ENCODE peak calls at places on chromosomes 3 and 15, in six cellular contexts. P, I, C, O, L and R are unnamed samples.

GRCh38 chr3:189324538-189325138 is 152.9 kb downstream of the TPRG1 start:
- DNase-seq in P (no peak), I (peak), C (peak), O (peak), L (peak), R (peak)

GRCh38 chr3:128319741-128320141 is 146.9 kb downstream of the DNAJB8 start:
- DNase-seq in P (no peak), I (no peak), C (no peak), O (peak), L (no peak), R (no peak)

GRCh38 chr3:48655586-48655985 is 7.1 kb downstream of the CELSR3 start:
- DNase-seq in P (no peak), I (no peak), C (no peak), O (no peak), L (no peak), R (no peak)

GRCh38 chr15:29636140-29636539 is 186.1 kb downstream of the TJP1 start:
- DNase-seq in P (no peak), I (no peak), C (no peak), O (peak), L (no peak), R (no peak)

GRCh38 chr15:72222433-72222832 is 8.6 kb downstream of the PKM start:
- DNase-seq in P (peak), I (no peak), C (no peak), O (no peak), L (no peak), R (peak)

GRCh38 chr3:46864051-46864881 is 1.0 kb upstream of the MYL3 start:
- DNase-seq in P (peak), I (no peak), C (no peak), O (no peak), L (no peak), R (no peak)

GRCh38 chr3:42780892-42781700 is 8.0 kb upstream of the CCDC13 start:
- DNase-seq in P (no peak), I (peak), C (peak), O (no peak), L (peak), R (peak)

GRCh38 chr15:28260317-28260716 is 61.7 kb downstream of the HERC2 start:
- DNase-seq in P (no peak), I (no peak), C (no peak), O (no peak), L (no peak), R (no peak)

GRCh38 chr3:133643611-133644010 is 18.1 kb downstream of the TOPBP1 start:
- DNase-seq in P (no peak), I (no peak), C (no peak), O (no peak), L (no peak), R (no peak)

GRCh38 chr3:87478716-87479115 is 202.3 kb upstream of the POU1F1 start:
- DNase-seq in P (no peak), I (no peak), C (no peak), O (no peak), L (no peak), R (peak)

GRCh38 chr3:194277547-194278091 is 73.5 kb downstream of the CPN2 start:
- DNase-seq in P (peak), I (no peak), C (no peak), O (peak), L (peak), R (no peak)

GRCh38 chr3:14487821-14488220 is 52.3 kb downstream of the GRIP2 start:
- DNase-seq in P (no peak), I (no peak), C (no peak), O (no peak), L (no peak), R (no peak)

GRCh38 chr3:174441588-174442316 is 417.4 kb upstream of the NAALADL2 start:
- DNase-seq in P (no peak), I (peak), C (no peak), O (no peak), L (peak), R (peak)

GRCh38 chr3:128095222-128095703 is 28.3 kb downstream of the RUVBL1 start:
- DNase-seq in P (peak), I (peak), C (peak), O (peak), L (peak), R (peak)

GRCh38 chr3:30112904-30113484 is 493.4 kb upstream of the TGFBR2 start:
- DNase-seq in P (no peak), I (peak), C (peak), O (no peak), L (peak), R (peak)

GRCh38 chr3:110814170-110815007 is 257.2 kb upstream of the NECTIN3 start:
- DNase-seq in P (no peak), I (peak), C (peak), O (no peak), L (peak), R (peak)

GRCh38 chr3:60708191-60708975 is 542.9 kb downstream of the FHIT start:
- DNase-seq in P (no peak), I (no peak), C (no peak), O (no peak), L (peak), R (peak)

GRCh38 chr3:177929310-177929709 is 606.9 kb upstream of the KCNMB2 start:
- DNase-seq in P (no peak), I (no peak), C (no peak), O (no peak), L (peak), R (peak)

GRCh38 chr15:52331490-52332240 is 36.1 kb upstream of the MYO5C start:
- DNase-seq in P (no peak), I (peak), C (peak), O (peak), L (peak), R (peak)

GRCh38 chr15:73901126-73901810 is 25.0 kb upstream of the LOXL1 start:
- DNase-seq in P (no peak), I (no peak), C (no peak), O (no peak), L (no peak), R (no peak)

GRCh38 chr15:96126859-96127258 is 203.6 kb upstream of the NR2F2 start:
- DNase-seq in P (no peak), I (no peak), C (no peak), O (no peak), L (no peak), R (no peak)

GRCh38 chr3:14876942-14877341 is 58.2 kb downstream of the FGD5 start:
- DNase-seq in P (peak), I (no peak), C (no peak), O (peak), L (peak), R (peak)

GRCh38 chr3:109413049-109413448 is 75.7 kb upstream of the DPPA4 start:
- DNase-seq in P (no peak), I (peak), C (no peak), O (no peak), L (no peak), R (no peak)

GRCh38 chr3:158420654-158421396 is 150.2 kb upstream of the MLF1 start:
- DNase-seq in P (no peak), I (no peak), C (peak), O (no peak), L (peak), R (peak)

GRCh38 chr3:191385101-191385500 is 54.8 kb upstream of the UTS2B start:
- DNase-seq in P (no peak), I (no peak), C (no peak), O (no peak), L (no peak), R (no peak)

GRCh38 chr3:13647314-13648059 is 98.6 kb downstream of the FBLN2 start:
- DNase-seq in P (no peak), I (peak), C (no peak), O (no peak), L (peak), R (peak)

GRCh38 chr3:160588023-160588422 is 22.7 kb upstream of the KPNA4 start:
- DNase-seq in P (no peak), I (no peak), C (no peak), O (no peak), L (no peak), R (no peak)

GRCh38 chr3:146513386-146514051 is 30.9 kb downstream of the PLSCR1 start:
- DNase-seq in P (no peak), I (no peak), C (peak), O (no peak), L (no peak), R (peak)

GRCh38 chr3:193134895-193135294 is 106.1 kb upstream of the PLAAT1 start:
- DNase-seq in P (peak), I (no peak), C (no peak), O (no peak), L (peak), R (peak)

GRCh38 chr3:17360991-17361390 is 381.4 kb downstream of the TBC1D5 start:
- DNase-seq in P (no peak), I (no peak), C (no peak), O (no peak), L (no peak), R (no peak)

GRCh38 chr3:177150970-177151627 is 46.2 kb downstream of the TBL1XR1 start:
- DNase-seq in P (no peak), I (no peak), C (no peak), O (no peak), L (peak), R (peak)

GRCh38 chr3:69866988-69867720 is 127.9 kb downstream of the MITF start:
- DNase-seq in P (no peak), I (no peak), C (no peak), O (no peak), L (peak), R (peak)

GRCh38 chr15:80560601-80561025 is 134.5 kb upstream of the ABHD17C start:
- DNase-seq in P (no peak), I (peak), C (no peak), O (no peak), L (no peak), R (no peak)

GRCh38 chr3:169914321-169914720 is 2.9 kb downstream of the SAMD7 start:
- DNase-seq in P (no peak), I (peak), C (no peak), O (no peak), L (peak), R (peak)

GRCh38 chr3:155853214-155854146 is 747 bp downstream of the SLC33A1 start:
- DNase-seq in P (peak), I (peak), C (peak), O (no peak), L (no peak), R (no peak)

GRCh38 chr3:101842245-101842934 is 6.9 kb upstream of the NFKBIZ start:
- DNase-seq in P (no peak), I (no peak), C (no peak), O (no peak), L (no peak), R (no peak)

GRCh38 chr3:114217266-114217665 is 20.1 kb downstream of the ZNF80 start:
- DNase-seq in P (no peak), I (no peak), C (no peak), O (no peak), L (peak), R (no peak)

GRCh38 chr3:125437631-125438435 is 62.7 kb upstream of the ZNF148 start:
- DNase-seq in P (peak), I (peak), C (peak), O (peak), L (peak), R (peak)

GRCh38 chr3:3600665-3601340 is 198.4 kb upstream of the LRRN1 start:
- DNase-seq in P (no peak), I (no peak), C (no peak), O (no peak), L (no peak), R (no peak)

GRCh38 chr3:3603351-3603750 is 195.9 kb upstream of the LRRN1 start:
- DNase-seq in P (no peak), I (peak), C (no peak), O (no peak), L (no peak), R (no peak)

GRCh38 chr3:3610581-3611298 is 188.5 kb upstream of the LRRN1 start:
- DNase-seq in P (no peak), I (no peak), C (no peak), O (no peak), L (no peak), R (no peak)

GRCh38 chr3:3605181-3605580 is 194.1 kb upstream of the LRRN1 start:
- DNase-seq in P (no peak), I (no peak), C (no peak), O (no peak), L (no peak), R (no peak)
- H3K4me3 ChIP-seq in P (no peak), I (no peak), C (no peak), O (no peak), L (no peak), R (no peak)

GRCh38 chr15:64247535-64247905 is 84.7 kb upstream of the PPIB start:
- DNase-seq in P (no peak), I (no peak), C (no peak), O (no peak), L (no peak), R (no peak)

GRCh38 chr15:64249406-64249805 is 86.6 kb upstream of the PPIB start:
- DNase-seq in P (no peak), I (no peak), C (no peak), O (peak), L (no peak), R (peak)

GRCh38 chr15:64247906-64248541 is 85.2 kb upstream of the PPIB start:
- DNase-seq in P (no peak), I (peak), C (no peak), O (peak), L (peak), R (peak)

GRCh38 chr15:64245405-64245804 is 82.6 kb upstream of the PPIB start:
- DNase-seq in P (no peak), I (no peak), C (no peak), O (no peak), L (no peak), R (no peak)

DNA sequence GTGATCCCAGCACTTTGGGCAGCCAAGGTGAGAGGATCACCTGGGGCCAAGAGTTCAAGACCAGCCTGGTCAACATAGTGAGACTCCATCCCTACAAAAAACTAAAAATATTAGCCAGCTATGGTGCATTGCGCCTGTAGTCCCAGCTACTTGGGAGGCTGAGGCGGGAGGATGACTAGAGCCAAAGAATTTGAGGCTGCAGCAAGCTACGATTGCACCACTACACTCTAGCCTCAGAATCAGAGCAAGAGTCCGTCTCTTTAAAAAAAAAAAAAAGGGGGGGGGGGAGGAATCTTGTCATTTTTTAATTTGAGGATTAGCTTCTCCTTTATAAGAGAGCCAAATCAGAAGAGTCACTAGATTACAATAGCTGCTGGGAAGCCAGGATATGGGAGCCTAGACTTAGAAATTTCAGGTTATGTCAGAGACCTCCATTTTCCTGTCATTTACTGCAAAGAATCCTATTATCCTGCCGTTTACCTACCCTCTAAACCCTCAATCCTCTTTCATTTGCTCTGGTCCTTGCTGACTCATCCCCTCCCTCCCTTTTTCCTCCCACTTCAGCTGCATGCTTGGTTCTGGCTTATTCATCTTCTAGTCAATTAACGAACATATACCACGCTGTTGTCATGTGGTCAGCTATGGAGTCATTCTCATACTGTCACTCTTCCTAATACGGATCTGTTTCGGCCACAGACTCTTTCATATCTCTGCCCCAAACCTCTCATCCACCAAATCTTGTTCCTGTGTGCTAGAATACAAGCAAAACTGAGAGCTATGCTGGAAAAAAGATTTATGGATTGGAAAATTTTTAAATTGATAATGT is 83.8 kb upstream of the PPIB start:
- DNase-seq in P (no peak), I (peak), C (peak), O (no peak), L (peak), R (peak)
- H3K4me3 ChIP-seq in P (no peak), I (no peak), C (no peak), O (no peak), L (no peak), R (no peak)

DNA sequence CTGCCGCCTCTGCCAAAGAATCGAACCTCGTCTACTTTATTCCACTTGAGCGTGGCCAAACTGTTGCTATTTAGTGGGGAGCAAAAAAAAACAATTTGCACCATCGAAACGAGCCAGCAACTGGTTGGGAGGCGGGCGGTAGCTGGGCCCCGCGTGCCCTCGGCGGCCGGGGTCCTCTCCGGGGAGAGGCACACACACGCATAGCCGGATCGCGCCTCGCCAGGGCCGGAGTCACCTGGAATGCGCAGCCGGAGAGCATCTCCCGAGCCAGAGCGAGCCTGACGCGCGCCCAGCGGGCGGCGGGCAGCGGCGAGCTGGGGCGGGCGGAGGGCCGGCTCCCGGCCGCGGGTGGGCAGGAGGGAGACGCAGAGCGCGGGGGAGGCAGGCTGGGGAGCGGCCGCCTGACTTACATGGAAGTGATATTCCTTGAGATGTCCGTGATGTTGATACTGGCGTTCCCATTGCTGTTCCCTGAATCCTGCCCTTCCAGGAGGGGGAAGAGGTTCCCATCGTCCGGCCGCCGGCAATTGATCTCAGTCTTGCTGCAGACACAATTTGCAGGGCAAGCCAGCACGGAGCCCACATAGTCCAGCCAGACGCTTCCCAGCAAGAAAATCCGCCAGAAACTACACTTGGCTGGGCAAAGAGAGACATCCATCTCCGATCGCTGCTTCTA is 905 bp downstream of the NTRK3 start:
- DNase-seq in P (peak), I (no peak), C (peak), O (no peak), L (peak), R (no peak)
- H3K4me3 ChIP-seq in P (peak), I (no peak), C (peak), O (no peak), L (peak), R (no peak)

DNA sequence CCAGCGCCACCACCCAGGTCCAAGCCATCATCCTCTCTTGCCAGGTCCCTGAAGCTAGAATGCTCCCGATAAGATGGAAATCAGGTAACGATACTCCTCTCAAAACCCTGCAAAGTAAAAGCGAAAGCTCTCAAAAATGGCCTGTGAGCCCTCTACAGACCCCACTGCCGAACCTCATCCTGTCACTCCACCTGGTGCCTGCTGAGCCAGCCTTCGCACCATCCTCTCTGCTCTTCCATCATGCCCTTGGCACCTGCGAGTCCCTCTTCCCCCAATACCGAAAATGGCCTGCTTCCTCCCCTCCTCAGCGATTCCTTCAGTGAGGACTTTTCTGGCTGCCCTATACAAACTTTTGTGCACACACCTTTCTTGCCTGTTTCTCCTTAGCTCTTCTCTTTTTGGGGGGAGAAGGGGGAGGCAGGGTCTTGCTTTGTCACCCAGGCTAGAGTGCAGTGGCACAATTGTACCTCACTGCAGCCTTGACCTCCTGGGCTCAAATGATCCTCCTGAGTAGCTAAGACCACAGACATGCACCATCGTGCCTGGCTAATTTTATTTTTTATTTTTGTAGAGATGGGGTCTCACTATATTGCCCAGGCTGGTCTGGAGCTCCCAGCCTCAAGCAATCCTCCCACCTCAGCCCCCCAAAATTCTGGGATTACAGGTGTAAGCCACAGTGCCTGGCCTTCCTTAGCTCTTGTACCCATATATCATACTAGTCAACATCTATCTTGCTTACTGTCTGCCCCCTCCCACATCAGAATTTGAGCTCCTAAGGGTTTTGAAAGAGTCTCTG is 3.0 kb downstream of the IDH2 start:
- DNase-seq in P (no peak), I (peak), C (peak), O (no peak), L (no peak), R (no peak)
- H3K4me3 ChIP-seq in P (peak), I (no peak), C (peak), O (no peak), L (no peak), R (no peak)

GRCh38 chr15:98798375-98798893 is 150.1 kb downstream of the IGF1R start:
- DNase-seq in P (no peak), I (no peak), C (no peak), O (no peak), L (no peak), R (no peak)

GRCh38 chr15:98801234-98801561 is 152.9 kb downstream of the IGF1R start:
- DNase-seq in P (no peak), I (no peak), C (no peak), O (no peak), L (no peak), R (no peak)

GRCh38 chr15:98799461-98799971 is 151.2 kb downstream of the IGF1R start:
- DNase-seq in P (no peak), I (peak), C (no peak), O (peak), L (peak), R (peak)

GRCh38 chr15:98800437-98801233 is 152.3 kb downstream of the IGF1R start:
- DNase-seq in P (peak), I (peak), C (no peak), O (peak), L (peak), R (peak)

DNA sequence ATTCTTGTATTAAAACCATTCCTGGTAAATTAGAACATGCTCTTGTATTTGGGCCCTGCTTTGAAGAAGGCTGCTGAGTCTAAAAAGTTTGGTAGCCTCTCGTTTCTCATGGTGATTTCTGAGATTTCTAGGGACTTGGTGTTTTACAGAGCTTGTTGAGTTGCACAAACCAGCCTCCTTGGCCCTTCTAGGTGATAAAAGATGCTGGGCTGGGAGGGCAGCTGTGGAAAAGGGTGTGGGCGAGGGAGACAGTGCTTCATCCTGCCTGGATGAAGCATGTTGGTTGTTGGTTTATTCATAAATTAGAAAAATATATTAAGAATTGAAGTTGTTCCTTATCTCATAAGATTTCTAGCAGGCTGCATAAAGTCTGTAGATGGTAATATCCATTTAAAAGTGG is 151.7 kb downstream of the IGF1R start:
- DNase-seq in P (no peak), I (peak), C (no peak), O (no peak), L (peak), R (no peak)
- H3K4me3 ChIP-seq in P (peak), I (peak), C (no peak), O (no peak), L (no peak), R (no peak)